ENCODE peak calls at places on chromosomes 11 and 22, in six cellular contexts. W is body of pancreas, A is uterus, R is HCT116, X is stomach, T is K562. C is an unnamed sample.

GRCh38 chr11:26276798-26277424 is 55.0 kb upstream of the ANO3 start:
- DNase-seq in X (peak; percentile 44), T (peak; percentile 13), A (peak; percentile 32), W (peak; percentile 60), R (peak; percentile 21), C (peak; percentile 66)

GRCh38 chr11:47056261-47056915 is 119.8 kb downstream of the CSTPP1 start:
- DNase-seq in W (no peak), X (no peak), R (no peak), T (peak; percentile 75), A (no peak), C (no peak)

GRCh38 chr11:76284161-76284560 is 77.9 kb upstream of the WNT11 start:
- DNase-seq in T (no peak), A (no peak), X (no peak), W (no peak), R (no peak), C (no peak)

GRCh38 chr11:69515271-69516245 is 34.1 kb downstream of the LINC01488 start:
- DNase-seq in T (no peak), X (no peak), W (no peak), A (peak; percentile 5), R (no peak), C (no peak)

GRCh38 chr22:18091916-18092526 is 14.2 kb downstream of the PEX26 start:
- DNase-seq in W (peak; percentile 73), R (no peak), T (no peak), X (peak; percentile 75), A (peak; percentile 79), C (peak; percentile 81)

GRCh38 chr11:35911013-35911412 is 32.8 kb upstream of the LDLRAD3 start:
- DNase-seq in X (no peak), W (no peak), A (no peak), R (no peak), T (no peak), C (no peak)

GRCh38 chr22:19853879-19854777 is 546 bp downstream of the GNB1L start:
- DNase-seq in W (no peak), A (no peak), X (peak; percentile 25), R (peak; percentile 2), T (peak; percentile 68), C (peak; percentile 33)

GRCh38 chr11:73585834-73586575 is 11.9 kb downstream of the FAM168A start:
- DNase-seq in T (no peak), W (no peak), A (no peak), R (no peak), X (no peak), C (no peak)

GRCh38 chr11:48093795-48094642 is 113.7 kb downstream of the PTPRJ start:
- DNase-seq in W (no peak), X (no peak), T (no peak), R (no peak), A (no peak), C (no peak)

GRCh38 chr11:108319541-108320145 is 96.8 kb downstream of the ATM start:
- DNase-seq in T (no peak), W (no peak), X (no peak), A (no peak), R (no peak), C (no peak)

GRCh38 chr11:126181939-126182730 is 29.3 kb downstream of the RPUSD4 start:
- DNase-seq in T (no peak), R (no peak), W (no peak), A (no peak), X (no peak), C (no peak)

GRCh38 chr11:14190992-14191773 is 167.8 kb downstream of the RRAS2 start:
- DNase-seq in R (no peak), T (no peak), A (no peak), X (no peak), W (no peak), C (peak; percentile 22)

GRCh38 chr11:2893021-2893528 is 7.5 kb upstream of the CDKN1C start:
- DNase-seq in A (no peak), R (no peak), T (no peak), X (no peak), W (no peak), C (no peak)

GRCh38 chr11:100709233-100709999 is 22.3 kb downstream of the ARHGAP42 start:
- DNase-seq in X (no peak), W (no peak), T (peak; percentile 63), R (peak; percentile 26), A (no peak), C (no peak)

GRCh38 chr11:70108250-70108649 is 30.1 kb downstream of the ANO1 start:
- DNase-seq in R (no peak), T (no peak), A (peak; percentile 92), W (no peak), X (no peak), C (peak; percentile 26)

GRCh38 chr11:69284081-69284511 is 9.9 kb upstream of the MYEOV start:
- DNase-seq in W (no peak), R (no peak), A (no peak), T (no peak), X (no peak), C (no peak)

GRCh38 chr11:80937831-80938230 is 1497.0 kb upstream of the TENM4 start:
- DNase-seq in W (no peak), A (no peak), R (no peak), X (no peak), T (no peak), C (no peak)

GRCh38 chr11:30316237-30316636 is 6.7 kb upstream of the ARL14EP start:
- DNase-seq in W (no peak), R (no peak), X (no peak), A (no peak), T (no peak), C (no peak)

GRCh38 chr11:116984589-116984988 is 113.6 kb downstream of the SIK3 start:
- DNase-seq in X (no peak), R (no peak), A (peak; percentile 46), W (no peak), T (no peak), C (no peak)

GRCh38 chr11:103889679-103890078 is 146.8 kb upstream of the DDI1 start:
- DNase-seq in R (no peak), T (no peak), W (no peak), A (no peak), X (no peak), C (no peak)

GRCh38 chr11:95827661-95828060 is 37.4 kb downstream of the CEP57 start:
- DNase-seq in X (no peak), A (no peak), R (no peak), T (no peak), W (no peak), C (no peak)

GRCh38 chr11:1570896-1571759 is 943 bp downstream of the DUSP8 start:
- DNase-seq in T (no peak), X (no peak), W (peak; percentile 55), A (no peak), R (no peak), C (no peak)

GRCh38 chr22:30781271-30781875 is 86.7 kb downstream of the OSBP2 start:
- DNase-seq in R (no peak), W (no peak), X (no peak), A (no peak), T (no peak), C (no peak)

GRCh38 chr22:45452565-45453449 is 39.3 kb downstream of the RIBC2 start:
- DNase-seq in A (no peak), R (no peak), W (no peak), X (no peak), T (no peak), C (no peak)

GRCh38 chr11:128213461-128213860 is 373.9 kb downstream of the ETS1 start:
- DNase-seq in R (no peak), X (no peak), A (no peak), T (no peak), W (no peak), C (no peak)

GRCh38 chr22:46592390-46592872 is 27.8 kb upstream of the GRAMD4 start:
- DNase-seq in A (no peak), T (peak; percentile 54), R (no peak), W (no peak), X (no peak), C (no peak)

DNA sequence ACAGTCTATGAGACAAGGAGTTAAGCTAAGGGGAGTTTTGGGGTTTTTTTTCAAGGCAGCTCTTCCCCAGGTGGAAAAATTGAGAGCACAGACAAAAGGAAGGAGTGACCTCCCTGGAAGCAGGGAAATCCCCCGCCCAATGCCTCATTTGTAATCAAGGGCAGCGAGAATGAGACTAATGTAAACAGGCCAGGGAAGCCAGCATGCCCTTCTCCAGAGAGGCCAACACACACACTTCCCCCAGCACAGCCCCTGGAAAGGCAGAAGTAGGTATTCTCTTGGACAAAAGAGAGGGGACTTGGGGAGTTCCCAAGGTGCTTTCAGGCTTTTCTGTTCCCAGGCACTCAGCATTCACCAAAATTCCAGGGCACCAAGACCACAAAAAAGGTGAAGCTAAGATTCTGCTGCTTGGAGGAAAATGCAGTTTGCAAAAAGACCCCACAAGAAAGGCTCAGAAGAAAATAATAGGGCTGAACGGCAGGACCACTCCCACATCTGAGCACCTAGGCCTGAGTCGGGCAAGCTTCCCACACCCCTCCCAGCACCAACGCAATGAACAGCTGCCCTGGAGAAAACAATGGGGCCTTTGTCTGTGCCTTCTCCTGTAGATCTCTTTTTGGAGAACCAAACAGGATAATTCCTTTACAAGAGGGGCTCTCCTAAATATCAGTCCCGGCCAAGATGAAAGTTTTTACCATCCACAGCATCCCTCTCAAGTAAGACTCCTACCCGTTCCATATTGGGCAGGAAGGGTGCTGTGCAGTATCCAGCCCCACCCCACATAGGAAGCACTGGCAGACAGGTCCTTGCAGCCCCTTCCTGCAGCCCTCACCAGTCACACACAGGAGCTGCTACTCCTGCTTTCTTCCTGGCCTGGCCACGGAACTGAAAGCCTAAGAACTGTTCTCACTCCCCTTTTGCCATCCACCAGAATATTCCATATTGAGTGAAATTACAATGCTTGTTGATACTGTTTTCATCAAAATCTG is 70.7 kb upstream of the AKIP1 start:
- DNase-seq in R (no peak), X (peak; percentile 76), T (no peak), W (peak; percentile 29), A (no peak), C (peak; percentile 79)
- TF ChIP-seq POLR2A in R (no peak), X (no peak), T (no peak), W (peak; percentile 4), A (no peak), C (no peak)

DNA sequence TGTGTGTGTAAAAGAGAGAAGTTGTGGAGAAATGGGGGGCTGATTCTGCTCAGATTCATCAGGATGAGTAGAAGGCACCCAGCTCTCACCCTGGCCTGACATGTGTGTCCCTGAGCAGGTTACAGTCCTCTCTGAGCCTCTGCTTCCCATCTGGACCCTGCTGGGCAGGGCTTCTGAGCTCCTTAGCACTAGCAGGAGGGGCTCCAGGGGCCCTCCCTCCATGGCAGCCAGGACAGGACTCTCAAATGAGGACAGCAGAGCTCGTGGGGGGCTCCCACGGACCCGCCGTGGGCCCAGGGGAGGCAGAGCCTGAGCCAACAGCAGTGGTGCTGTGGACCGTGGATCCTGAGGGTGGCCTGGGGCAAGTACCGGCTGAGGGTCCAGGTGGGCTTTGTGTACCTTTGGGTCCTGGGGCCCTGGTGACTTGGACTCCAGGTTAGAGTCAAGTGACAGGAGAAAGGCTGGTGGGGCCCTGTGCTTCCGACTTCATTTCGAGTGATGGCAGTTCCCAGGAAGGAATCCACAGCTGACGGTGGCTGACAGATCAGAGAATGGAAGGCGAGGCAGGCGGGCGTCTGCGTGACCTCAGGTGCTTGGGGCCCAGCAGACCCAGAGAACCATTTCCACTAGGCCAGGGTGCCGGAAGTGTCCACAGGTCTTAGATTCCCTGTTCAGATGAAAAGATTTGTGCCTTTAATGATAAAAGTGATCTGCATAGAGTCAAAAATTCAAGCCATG is 21.9 kb downstream of the NEAT1 start:
- DNase-seq in T (no peak), X (no peak), A (peak; percentile 22), W (no peak), R (no peak), C (no peak)
- TF ChIP-seq POLR2A in T (peak; percentile 49), X (no peak), A (no peak), W (no peak), R (no peak), C (no peak)

GRCh38 chr11:12224537-12224893 is 114.1 kb downstream of the MICAL2 start:
- DNase-seq in A (peak; percentile 61), T (no peak), W (peak; percentile 38), R (no peak), X (peak; percentile 90), C (peak; percentile 78)
- TF ChIP-seq POLR2A in A (no peak), T (no peak), W (peak; percentile 15), R (no peak), X (no peak), C (no peak)

GRCh38 chr11:118398797-118399564 is 2.4 kb upstream of the ATP5MG start:
- DNase-seq in R (no peak), T (no peak), A (no peak), X (no peak), W (no peak), C (no peak)
- TF ChIP-seq POLR2A in R (no peak), T (no peak), A (no peak), X (no peak), W (no peak), C (no peak)